ENCODE peak calls at places on chromosomes 11 and 22, in nine cellular contexts. T is T follicular helper cell; B is neuronal stem cell; Z is GM03348; I is NCI-H460; Y is activated CD4-positive, alpha-beta T cell treated with anti-CD3 and anti-CD28 coated beads for 24 hours; N is ELF-1; C is heart right ventricle; M is cardiac fibroblast. V is an unnamed sample.

GRCh38 chr11:298406-299065 is 790 bp downstream of the IFITM5 start:
- DNase-seq in T (no peak), B (no peak), Z (no peak), I (no peak), Y (no peak), N (no peak), C (no peak), M (no peak), V (no peak)

GRCh38 chr22:47054231-47055072 is 292.0 kb downstream of the TBC1D22A start:
- DNase-seq in T (no peak), B (no peak), Z (no peak), I (no peak), Y (no peak), N (no peak), C (no peak), M (no peak), V (no peak)

GRCh38 chr22:42388130-42388797 is 43.9 kb downstream of the NFAM1 start:
- DNase-seq in T (no peak), B (no peak), Z (no peak), I (no peak), Y (no peak), N (peak; percentile 50), C (no peak), M (no peak), V (peak; percentile 41)

GRCh38 chr11:117180020-117180419 is 1.5 kb downstream of the SIDT2 start:
- DNase-seq in T (no peak), B (no peak), Z (peak; percentile 57), I (no peak), Y (no peak), N (peak; percentile 41), C (no peak), M (peak; percentile 51), V (peak; percentile 43)

GRCh38 chr11:119262668-119263351 is 54.1 kb downstream of the MCAM start:
- DNase-seq in T (no peak), B (no peak), Z (peak; percentile 24), I (no peak), Y (no peak), N (no peak), C (no peak), M (peak; percentile 48), V (no peak)

GRCh38 chr11:34789196-34789834 is 126.9 kb downstream of the APIP start:
- DNase-seq in T (no peak), B (no peak), Z (no peak), I (no peak), Y (no peak), N (no peak), C (no peak), M (no peak), V (no peak)

GRCh38 chr11:96107143-96107829 is 183.4 kb upstream of the MTMR2 start:
- DNase-seq in T (no peak), B (no peak), Z (no peak), I (no peak), Y (no peak), N (no peak), C (no peak), M (no peak), V (no peak)

GRCh38 chr22:31044262-31044861 is 36.8 kb upstream of the SMTN start:
- DNase-seq in T (no peak), B (no peak), Z (no peak), I (no peak), Y (no peak), N (peak; percentile 59), C (peak; percentile 77), M (peak; percentile 65), V (peak; percentile 36)

GRCh38 chr11:44805596-44805995 is 78.8 kb downstream of the TSPAN18 start:
- DNase-seq in T (no peak), B (no peak), Z (peak; percentile 35), I (no peak), Y (no peak), N (no peak), C (no peak), M (no peak), V (no peak)

GRCh38 chr11:121743285-121743684 is 290.5 kb upstream of the SORL1-AS1 start:
- DNase-seq in T (no peak), B (no peak), Z (no peak), I (no peak), Y (no peak), N (no peak), C (no peak), M (no peak), V (no peak)

GRCh38 chr11:71240865-71241691 is 11.3 kb downstream of the SHANK2 start:
- DNase-seq in T (no peak), B (no peak), Z (peak; percentile 69), I (peak; percentile 89), Y (no peak), N (peak; percentile 93), C (no peak), M (peak; percentile 96), V (peak; percentile 81)

GRCh38 chr22:24952837-24953293 is 349 bp downstream of the KIAA1671 start:
- DNase-seq in T (no peak), B (peak; percentile 65), Z (peak; percentile 82), I (peak; percentile 23), Y (no peak), N (peak; percentile 85), C (peak; percentile 52), M (peak; percentile 66), V (peak; percentile 86)

GRCh38 chr11:134762248-134763029 is 350.4 kb upstream of the B3GAT1 start:
- DNase-seq in T (no peak), B (no peak), Z (no peak), I (no peak), Y (no peak), N (peak; percentile 15), C (no peak), M (no peak), V (no peak)

GRCh38 chr11:26765323-26765722 is 43.5 kb upstream of the SLC5A12 start:
- DNase-seq in T (no peak), B (no peak), Z (no peak), I (no peak), Y (no peak), N (no peak), C (no peak), M (peak; percentile 5), V (no peak)

GRCh38 chr11:95147364-95147905 is 57.8 kb downstream of the ENDOD1 start:
- DNase-seq in T (no peak), B (no peak), Z (peak; percentile 86), I (peak; percentile 30), Y (no peak), N (peak; percentile 66), C (no peak), M (peak; percentile 93), V (peak; percentile 77)

GRCh38 chr22:39233736-39234120 is 11.1 kb downstream of the PDGFB start:
- DNase-seq in T (no peak), B (no peak), Z (no peak), I (no peak), Y (no peak), N (peak; percentile 42), C (peak; percentile 76), M (peak; percentile 47), V (no peak)

GRCh38 chr11:45803981-45804805 is 756 bp upstream of the SLC35C1 start:
- DNase-seq in T (peak; percentile 54), B (peak; percentile 54), Z (peak; percentile 84), I (peak; percentile 33), Y (peak; percentile 52), N (peak; percentile 60), C (peak; percentile 87), M (peak; percentile 64), V (peak; percentile 71)

GRCh38 chr11:61830318-61831105 is 2.4 kb downstream of the FADS2 start:
- DNase-seq in T (no peak), B (no peak), Z (peak; percentile 78), I (no peak), Y (no peak), N (no peak), C (no peak), M (peak; percentile 63), V (peak; percentile 59)

GRCh38 chr22:38819387-38819940 is 24.4 kb downstream of the NPTXR start:
- DNase-seq in T (no peak), B (no peak), Z (no peak), I (no peak), Y (no peak), N (no peak), C (no peak), M (no peak), V (no peak)

GRCh38 chr22:32649515-32650200 is 151.8 kb upstream of the TIMP3 start:
- DNase-seq in T (no peak), B (no peak), Z (peak; percentile 83), I (no peak), Y (no peak), N (no peak), C (no peak), M (no peak), V (peak; percentile 39)

GRCh38 chr11:116379185-116379828 is 393.5 kb downstream of the BUD13 start:
- DNase-seq in T (no peak), B (peak; percentile 66), Z (no peak), I (peak; percentile 8), Y (no peak), N (peak; percentile 40), C (peak; percentile 30), M (peak; percentile 23), V (no peak)

GRCh38 chr11:15698855-15699254 is 584.1 kb downstream of the INSC start:
- DNase-seq in T (no peak), B (no peak), Z (no peak), I (no peak), Y (no peak), N (no peak), C (no peak), M (no peak), V (no peak)

GRCh38 chr11:57316017-57316416 is 8.7 kb downstream of the TNKS1BP1 start:
- DNase-seq in T (no peak), B (no peak), Z (no peak), I (no peak), Y (no peak), N (no peak), C (no peak), M (peak; percentile 27), V (no peak)

GRCh38 chr22:29947410-29948387 is 64.7 kb downstream of the MTMR3 start:
- DNase-seq in T (no peak), B (no peak), Z (peak; percentile 51), I (no peak), Y (no peak), N (no peak), C (no peak), M (peak; percentile 53), V (peak; percentile 49)

GRCh38 chr11:71927813-71928738 is at the start of gene XNDC1N:
- DNase-seq in T (peak; percentile 72), B (peak; percentile 91), Z (peak; percentile 89), I (peak; percentile 70), Y (peak; percentile 40), N (peak; percentile 94), C (peak; percentile 38), M (peak; percentile 87), V (peak; percentile 84)

GRCh38 chr22:32623943-32624342 is 149.3 kb downstream of the FBXO7 start:
- DNase-seq in T (no peak), B (no peak), Z (peak; percentile 86), I (no peak), Y (no peak), N (no peak), C (peak; percentile 44), M (peak; percentile 91), V (peak; percentile 89)

GRCh38 chr11:33262016-33262638 is 4.9 kb downstream of the HIPK3 start:
- DNase-seq in T (no peak), B (no peak), Z (no peak), I (no peak), Y (no peak), N (no peak), C (no peak), M (no peak), V (no peak)

GRCh38 chr22:43901976-43902643 is 10.3 kb upstream of the PNPLA5 start:
- DNase-seq in T (no peak), B (no peak), Z (peak; percentile 61), I (no peak), Y (no peak), N (no peak), C (no peak), M (peak; percentile 80), V (peak; percentile 61)

GRCh38 chr11:80651004-80651403 is 1210.2 kb upstream of the TENM4 start:
- DNase-seq in T (no peak), B (no peak), Z (no peak), I (no peak), Y (no peak), N (no peak), C (no peak), M (no peak), V (no peak)

GRCh38 chr11:114257621-114258558 is 38.3 kb upstream of the NNMT start:
- DNase-seq in T (no peak), B (peak; percentile 90), Z (no peak), I (no peak), Y (no peak), N (peak; percentile 79), C (peak; percentile 68), M (peak; percentile 81), V (no peak)